ENCODE peak calls at places on chromosomes 5 and 9, in five cellular contexts. M, Z, K, W and V are unnamed samples.

GRCh38 chr5:124908603-124909451 is 162.4 kb upstream of the ZNF608 start:
- DNase-seq in W (peak; percentile 45), M (no peak), K (no peak), Z (no peak), V (no peak)

GRCh38 chr5:94745786-94746730 is 127.6 kb downstream of the SLF1 start:
- DNase-seq in W (peak; percentile 45), M (no peak), K (no peak), Z (no peak), V (no peak)

GRCh38 chr5:1006656-1007071 is 1.9 kb upstream of the NKD2 start:
- DNase-seq in K (no peak), W (no peak), Z (no peak), M (peak; percentile 12), V (peak; percentile 10)

GRCh38 chr5:7814816-7815215 is 36.1 kb downstream of the CFAP90 start:
- DNase-seq in K (no peak), Z (no peak), W (no peak), M (no peak), V (no peak)

GRCh38 chr5:40409600-40409999 is 270.1 kb upstream of the PTGER4 start:
- DNase-seq in Z (peak; percentile 63), W (no peak), M (no peak), K (no peak), V (no peak)

GRCh38 chr9:105854783-105855709 is 160.7 kb downstream of the TMEM38B start:
- DNase-seq in W (no peak), Z (no peak), M (no peak), K (no peak), V (no peak)

GRCh38 chr5:6899215-6899614 is 186.0 kb downstream of the TENT4A start:
- DNase-seq in Z (no peak), K (no peak), M (no peak), W (no peak), V (no peak)

GRCh38 chr9:120343416-120343815 is 236.6 kb downstream of the CDK5RAP2 start:
- DNase-seq in Z (no peak), M (no peak), W (no peak), K (no peak), V (no peak)

GRCh38 chr9:134936021-134936761 is 18.5 kb upstream of the FCN1 start:
- DNase-seq in M (no peak), Z (no peak), K (no peak), W (no peak), V (no peak)

GRCh38 chr5:3190433-3190832 is 405.2 kb upstream of the IRX1 start:
- DNase-seq in Z (no peak), M (no peak), K (no peak), W (no peak), V (no peak)

GRCh38 chr9:86796671-86797070 is 150.6 kb downstream of the GAS1 start:
- DNase-seq in W (no peak), Z (no peak), M (no peak), K (no peak), V (no peak)

GRCh38 chr5:38607930-38608545 is 51.6 kb upstream of the LIFR start:
- DNase-seq in K (no peak), Z (no peak), M (no peak), W (no peak), V (no peak)

GRCh38 chr9:16627967-16628366 is 242.5 kb downstream of the BNC2 start:
- DNase-seq in K (no peak), Z (no peak), M (peak; percentile 40), W (no peak), V (no peak)

GRCh38 chr5:53407373-53407772 is 73.1 kb upstream of the FST start:
- DNase-seq in M (no peak), Z (no peak), K (no peak), W (peak; percentile 64), V (no peak)

GRCh38 chr5:42952575-42952974 is 87.5 kb downstream of the ANXA2R start:
- DNase-seq in M (no peak), W (no peak), Z (no peak), K (no peak), V (no peak)

GRCh38 chr5:123597018-123597417 is 85.0 kb downstream of the CSNK1G3 start:
- DNase-seq in W (no peak), K (no peak), M (no peak), Z (no peak), V (no peak)

GRCh38 chr9:104232781-104233341 is 138.8 kb downstream of the SMC2 start:
- DNase-seq in M (no peak), W (peak; percentile 98), Z (no peak), K (no peak), V (no peak)

GRCh38 chr9:125883548-125883947 is 136.4 kb downstream of the PBX3 start:
- DNase-seq in Z (no peak), M (no peak), W (no peak), K (no peak), V (no peak)

GRCh38 chr9:36598281-36598680 is 25.6 kb downstream of the MELK start:
- DNase-seq in Z (no peak), W (no peak), K (no peak), M (no peak), V (no peak)

GRCh38 chr5:177310757-177311173 is 933 bp downstream of the MXD3 start:
- DNase-seq in Z (no peak), W (peak; percentile 20), K (no peak), M (no peak), V (no peak)

GRCh38 chr5:83914662-83915418 is 194.2 kb upstream of the HAPLN1 start:
- DNase-seq in Z (no peak), W (no peak), K (no peak), M (no peak), V (no peak)

GRCh38 chr5:37722236-37723146 is 117.3 kb downstream of the GDNF start:
- DNase-seq in W (peak; percentile 96), K (no peak), Z (no peak), M (no peak), V (no peak)

GRCh38 chr5:51678335-51678734 is 295.1 kb downstream of the ISL1 start:
- DNase-seq in K (no peak), W (no peak), Z (no peak), M (no peak), V (no peak)

GRCh38 chr5:66933066-66933465 is 263.5 kb downstream of the CD180 start:
- DNase-seq in M (no peak), W (peak; percentile 81), K (no peak), Z (no peak), V (no peak)

DNA sequence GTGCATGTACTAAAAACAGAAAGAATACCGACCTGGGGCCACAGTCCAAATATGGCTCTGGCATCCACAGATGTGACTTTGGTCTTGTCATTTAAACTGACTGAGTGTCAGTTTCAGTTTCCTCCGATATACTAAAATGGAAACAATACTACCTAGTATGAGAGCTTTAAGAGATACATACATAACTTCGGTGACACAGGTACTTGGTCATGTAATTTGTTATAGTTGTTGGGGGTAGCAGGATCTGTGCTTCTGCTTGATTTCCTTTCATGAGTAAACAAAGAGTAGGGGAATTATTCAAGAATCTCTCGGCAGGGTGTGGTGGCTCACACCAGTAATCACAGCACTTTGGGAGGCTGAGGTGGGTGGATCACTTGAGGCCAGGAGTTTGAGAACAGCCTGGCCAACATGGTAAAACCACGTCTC is 32.1 kb downstream of the MTMR12 start:
- DNase-seq in Z (no peak), M (no peak), W (no peak), K (no peak), V (no peak)
- H3K4me3 ChIP-seq in Z (no peak overlapping the region), M (no peak overlapping the region), W (no peak overlapping the region), K (no peak overlapping the region), V (no peak overlapping the region)

GRCh38 chr5:56352808-56353590 is 119.9 kb upstream of the ANKRD55 start:
- DNase-seq in M (no peak), Z (no peak), K (no peak), W (no peak), V (no peak)

GRCh38 chr5:56356121-56356875 is 123.2 kb upstream of the ANKRD55 start:
- DNase-seq in K (no peak), M (no peak), Z (no peak), W (peak; percentile 24), V (no peak)

GRCh38 chr5:56356876-56357160 is 123.7 kb upstream of the ANKRD55 start:
- DNase-seq in K (no peak), W (no peak), M (no peak), Z (no peak), V (no peak)

GRCh38 chr5:56357426-56357825 is 124.3 kb upstream of the ANKRD55 start:
- DNase-seq in M (no peak), W (no peak), Z (no peak), K (no peak), V (no peak)

DNA sequence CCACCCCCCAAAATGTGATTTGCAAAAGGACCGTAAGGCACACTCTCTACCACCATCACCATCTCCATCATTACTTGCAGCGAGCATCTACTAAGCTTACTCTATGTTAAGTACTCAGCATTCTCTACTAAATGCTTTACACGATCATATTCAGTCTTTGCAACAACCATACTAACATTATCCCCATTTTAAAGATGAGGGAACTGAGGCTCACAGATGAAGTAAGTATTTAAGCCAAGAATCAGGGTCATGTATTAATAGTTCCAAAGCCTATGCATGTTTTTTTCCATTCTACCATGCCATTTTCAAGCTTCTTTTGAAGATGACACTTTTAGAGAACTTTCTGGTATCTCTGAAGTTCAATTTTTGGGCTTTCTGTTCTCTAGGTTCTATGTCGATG is 121.7 kb upstream of the ANKRD55 start:
- DNase-seq in K (no peak), Z (no peak), M (no peak), W (no peak), V (no peak)
- H3K27ac ChIP-seq in K (no peak overlapping the region), Z (no peak overlapping the region), M (no peak overlapping the region), W (no peak overlapping the region), V (no peak overlapping the region)

DNA sequence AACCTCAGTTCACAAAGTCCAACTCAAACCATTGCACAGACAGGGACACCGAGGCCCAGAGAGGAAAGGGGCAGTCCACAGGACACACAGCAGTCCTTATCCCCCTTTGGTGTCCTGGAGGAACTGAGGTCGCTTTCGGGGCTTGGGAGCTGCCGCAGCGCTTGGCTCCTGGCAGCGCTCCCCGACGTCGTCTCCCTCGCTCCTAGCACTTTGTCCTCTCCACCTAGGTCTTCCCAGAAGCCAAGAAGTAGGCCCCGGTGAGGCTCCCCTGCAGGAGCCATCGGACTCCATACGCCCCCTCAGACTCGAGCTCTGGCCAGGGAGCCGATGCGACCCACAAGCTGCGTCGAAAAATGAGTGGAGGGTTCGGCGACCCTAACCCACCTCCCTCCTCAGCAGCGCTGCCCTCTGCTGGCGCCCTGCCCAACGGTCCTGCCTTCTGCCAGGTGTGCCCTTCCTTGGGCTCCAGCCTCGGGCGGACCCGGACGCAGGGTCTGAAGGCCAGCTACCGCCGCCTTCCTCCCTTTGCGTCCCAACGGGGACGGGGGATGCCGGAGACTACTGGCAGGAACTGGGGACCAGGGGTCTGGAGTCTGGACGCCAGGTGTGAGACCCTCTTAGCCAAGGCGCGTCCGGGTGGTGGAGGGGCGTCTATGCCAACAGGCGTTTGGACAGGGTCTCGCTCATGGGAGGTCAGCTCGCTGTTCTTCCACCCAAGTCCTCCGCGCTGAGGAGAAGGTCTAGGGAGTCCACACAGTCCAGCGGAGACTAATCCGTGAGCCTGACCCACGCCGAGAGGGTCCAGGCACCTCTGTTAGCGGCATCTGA is 2.1 kb upstream of the PRDM12 start:
- DNase-seq in Z (no peak), W (no peak), K (no peak), M (no peak), V (no peak)
- H3K4me3 ChIP-seq in Z (peak overlapping the region; percentile 33), W (no peak overlapping the region), K (no peak overlapping the region), M (peak overlapping the region; percentile 43), V (no peak overlapping the region)

DNA sequence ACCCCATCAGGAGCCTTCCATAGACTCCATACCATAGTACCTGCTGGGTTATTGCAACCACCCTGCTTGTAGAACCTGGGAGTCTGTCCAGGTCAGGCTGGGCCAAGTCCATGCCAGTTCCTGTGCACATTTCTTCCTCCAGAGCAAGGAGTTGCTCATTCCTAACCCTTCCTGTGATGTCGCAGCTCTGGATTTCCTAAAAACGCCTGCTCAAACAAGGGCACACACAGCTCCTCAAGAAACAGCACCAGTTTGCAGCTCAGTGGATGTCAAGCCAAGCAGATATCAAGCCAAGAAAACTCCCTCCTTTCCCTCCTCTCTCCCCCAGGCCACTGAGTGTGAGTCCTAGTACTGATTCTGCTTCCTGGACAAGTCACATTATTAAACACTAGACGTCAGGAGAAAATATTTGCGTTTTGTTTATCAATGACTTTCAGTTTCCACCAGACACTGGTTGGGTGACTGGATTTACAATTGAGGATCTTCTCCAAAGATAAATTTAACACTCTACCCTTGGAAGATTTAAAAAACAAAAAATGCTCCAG is 59.6 kb downstream of the SLC1A1 start:
- DNase-seq in M (no peak), K (no peak), W (no peak), Z (no peak), V (no peak)
- H3K27ac ChIP-seq in M (peak overlapping the region; percentile 71), K (peak overlapping the region; percentile 15), W (no peak overlapping the region), Z (no peak overlapping the region), V (no peak overlapping the region)